ENCODE peak calls at places on chromosomes 4 and X, in ten cellular contexts. B, O, J, C, N, S, L, X, A and Z are unnamed samples.

GRCh38 chrX:30874851-30875250 is 14.2 kb downstream of the TAB3 start:
- DNase-seq in A (no peak), C (no peak), O (no peak), N (no peak), X (no peak), B (no peak), S (no peak), L (no peak), J (no peak), Z (peak)

GRCh38 chr4:96194993-96195392 is 355.1 kb downstream of the PDHA2 start:
- DNase-seq in B (no peak), O (no peak), L (no peak), S (no peak), A (no peak), X (no peak), N (no peak), C (no peak), J (peak), Z (no peak)

GRCh38 chrX:103554687-103555417 is 30.5 kb upstream of the TCEAL4 start:
- DNase-seq in X (peak), A (peak), O (peak), B (no peak), N (no peak), J (peak), L (peak), S (no peak), C (peak), Z (no peak)

GRCh38 chr4:20506827-20507226 is 193.4 kb upstream of the PACRGL start:
- DNase-seq in O (no peak), J (no peak), X (no peak), L (peak), B (no peak), A (no peak), C (no peak), N (no peak), S (peak), Z (peak)

GRCh38 chr4:87497141-87497540 is 32.0 kb downstream of the SPARCL1 start:
- DNase-seq in L (no peak), J (no peak), A (peak), B (no peak), C (no peak), S (peak), N (no peak), O (no peak), X (no peak), Z (peak)

GRCh38 chr4:56699537-56699936 is 18.4 kb upstream of the HOPX start:
- DNase-seq in X (no peak), N (no peak), J (no peak), L (no peak), S (no peak), O (no peak), B (no peak), C (no peak), A (no peak), Z (no peak)

GRCh38 chr4:1164040-1164439 is 8.3 kb downstream of the SPON2 start:
- DNase-seq in S (no peak), A (no peak), X (no peak), B (no peak), J (no peak), O (no peak), L (no peak), C (no peak), N (no peak), Z (no peak)

GRCh38 chr4:150235795-150236385 is 157.6 kb downstream of the DCLK2 start:
- DNase-seq in B (no peak), X (no peak), O (no peak), J (no peak), C (no peak), A (no peak), S (no peak), L (peak), N (no peak), Z (no peak)

GRCh38 chr4:113823291-113823659 is 61.7 kb upstream of the CAMK2D start:
- DNase-seq in S (no peak), X (no peak), N (no peak), J (peak), O (no peak), A (no peak), B (no peak), L (no peak), C (no peak), Z (no peak)

GRCh38 chr4:142404191-142404611 is 441.9 kb downstream of the INPP4B start:
- DNase-seq in N (no peak), A (no peak), B (peak), X (no peak), C (no peak), S (peak), O (no peak), J (no peak), L (peak), Z (peak)

GRCh38 chr4:26069218-26069617 is 155.2 kb downstream of the SMIM20 start:
- DNase-seq in J (no peak), X (no peak), S (peak), O (no peak), N (no peak), A (no peak), C (no peak), B (no peak), L (peak), Z (peak)

GRCh38 chrX:44996282-44996681 is 123.3 kb downstream of the KDM6A start:
- DNase-seq in X (no peak), A (no peak), C (no peak), B (no peak), L (no peak), N (no peak), J (no peak), O (no peak), S (no peak), Z (no peak)

GRCh38 chr4:88623097-88623496 is 30.8 kb downstream of the HERC3 start:
- DNase-seq in J (no peak), X (no peak), A (no peak), B (no peak), S (peak), L (peak), C (no peak), N (no peak), O (peak), Z (peak)

GRCh38 chr4:25113915-25114904 is 46.0 kb downstream of the SEPSECS start:
- DNase-seq in S (peak), O (no peak), B (no peak), L (peak), N (no peak), A (no peak), C (no peak), J (no peak), X (peak), Z (peak)

GRCh38 chr4:41590591-41590990 is 52.6 kb downstream of the LIMCH1 start:
- DNase-seq in L (no peak), J (no peak), A (peak), N (peak), X (peak), B (no peak), S (peak), C (no peak), O (no peak), Z (peak)

GRCh38 chr4:89509708-89510269 is 202.2 kb upstream of the GPRIN3 start:
- DNase-seq in X (no peak), S (no peak), N (no peak), A (no peak), L (peak), B (no peak), J (peak), O (no peak), C (no peak), Z (peak)

GRCh38 chr4:42348692-42349091 is 48.6 kb upstream of the SHISA3 start:
- DNase-seq in N (no peak), B (no peak), L (no peak), C (no peak), A (no peak), O (no peak), J (no peak), S (no peak), X (no peak), Z (no peak)

GRCh38 chr4:97942951-97943350 is 200.3 kb downstream of the STPG2 start:
- DNase-seq in C (no peak), B (no peak), L (no peak), N (no peak), J (no peak), O (no peak), X (no peak), S (peak), A (no peak), Z (no peak)

GRCh38 chr4:135098061-135098460 is 896.5 kb upstream of the PABPC4L start:
- DNase-seq in L (no peak), O (no peak), S (peak), N (no peak), J (no peak), B (no peak), X (no peak), C (no peak), A (no peak), Z (peak)

GRCh38 chr4:16926214-16926613 is 27.8 kb upstream of the LDB2 start:
- DNase-seq in N (no peak), L (no peak), A (no peak), S (no peak), B (no peak), X (no peak), J (no peak), O (no peak), C (no peak), Z (no peak)

GRCh38 chrX:291411-291901 is 10.3 kb downstream of the PLCXD1 start:
- DNase-seq in A (no peak), N (no peak), L (no peak), J (no peak), B (no peak), C (no peak), S (no peak), O (no peak), X (no peak), Z (no peak)

GRCh38 chr4:45527160-45527559 is 596.7 kb downstream of the GABRG1 start:
- DNase-seq in S (no peak), O (no peak), A (no peak), N (no peak), L (no peak), X (no peak), J (no peak), C (no peak), B (no peak), Z (no peak)

GRCh38 chr4:113678651-113679050 is 82.9 kb downstream of the CAMK2D start:
- DNase-seq in C (no peak), S (no peak), A (no peak), N (no peak), J (no peak), B (no peak), O (no peak), X (no peak), L (peak), Z (no peak)

GRCh38 chr4:2395038-2395437 is 23.4 kb downstream of the ZFYVE28 start:
- DNase-seq in J (peak), B (no peak), C (no peak), L (peak), O (no peak), X (no peak), N (no peak), A (no peak), S (no peak), Z (peak)

GRCh38 chr4:1316537-1317168 is 27.0 kb downstream of the MAEA start:
- DNase-seq in S (no peak), O (no peak), L (no peak), J (no peak), X (no peak), B (no peak), A (no peak), N (no peak), C (no peak), Z (no peak)

GRCh38 chrX:123860506-123860840 is 620 bp downstream of the XIAP start:
- DNase-seq in A (no peak), X (no peak), L (peak), C (no peak), S (peak), B (no peak), J (no peak), O (no peak), N (no peak), Z (no peak)

GRCh38 chrX:7147431-7147977 is at the start of gene STS:
- DNase-seq in B (peak), N (peak), A (peak), J (no peak), S (no peak), L (peak), C (peak), O (peak), X (no peak), Z (no peak)

GRCh38 chr4:140932646-140933045 is 176.5 kb upstream of the TBC1D9 start:
- DNase-seq in L (no peak), A (no peak), X (no peak), J (no peak), C (no peak), N (no peak), O (no peak), S (no peak), B (no peak), Z (no peak)

GRCh38 chrX:155035688-155036087 is 9.0 kb downstream of the FUNDC2 start:
- DNase-seq in L (no peak), J (no peak), B (no peak), S (no peak), X (no peak), O (no peak), A (no peak), C (no peak), N (no peak), Z (no peak)

GRCh38 chrX:1763294-1763693 is 148.4 kb downstream of the ASMT start:
- DNase-seq in C (no peak), O (no peak), S (no peak), J (no peak), X (no peak), A (no peak), N (no peak), B (no peak), L (no peak), Z (no peak)

GRCh38 chrX:17613979-17614572 is 123.2 kb upstream of the SCML1 start:
- DNase-seq in O (no peak), L (no peak), C (no peak), X (no peak), A (no peak), B (no peak), J (peak), N (peak), S (peak), Z (peak)

GRCh38 chr4:152501846-152502536 is 33.9 kb downstream of the FBXW7 start:
- DNase-seq in B (no peak), A (no peak), N (no peak), S (no peak), O (no peak), C (no peak), L (no peak), X (no peak), J (no peak), Z (no peak)

DNA sequence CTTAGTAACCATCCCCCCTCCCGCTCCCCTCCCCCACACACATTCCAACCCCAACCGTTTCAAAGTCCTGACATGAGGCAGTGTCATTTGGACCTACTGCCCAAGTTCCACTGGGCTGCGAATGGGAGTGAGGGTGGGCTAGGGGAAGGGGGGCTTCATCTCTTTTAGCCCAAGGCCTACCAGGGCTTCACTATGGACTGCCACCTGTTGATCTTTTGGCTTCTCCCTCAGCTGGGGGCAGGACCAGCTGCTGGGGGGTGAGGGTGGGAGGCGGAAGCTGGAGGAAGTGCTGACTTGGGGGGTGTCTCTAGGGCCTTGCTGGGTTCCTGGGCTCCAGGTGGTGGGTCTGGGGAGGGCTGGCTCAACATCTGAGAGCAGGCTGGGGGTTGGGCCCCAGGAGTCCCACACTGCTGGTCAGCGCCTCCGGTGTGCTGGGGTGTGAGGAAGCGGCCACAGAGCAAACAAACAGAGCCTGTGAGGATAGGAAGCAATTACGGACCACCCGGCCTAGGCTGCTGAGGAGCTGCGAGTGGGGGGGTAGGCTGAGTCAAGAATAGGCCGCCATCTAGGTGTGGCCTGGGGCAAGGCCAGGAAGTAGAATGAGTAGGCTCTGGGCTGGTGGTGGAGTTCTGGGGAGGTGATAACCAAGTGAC is 85.6 kb downstream of the EFNB1 start:
- DNase-seq in L (no peak), C (no peak), A (no peak), N (no peak), S (no peak), B (no peak), J (no peak), O (no peak), X (no peak), Z (no peak)
- TF ChIP-seq CTCF in L (no peak), C (no peak), A (no peak), N (no peak), S (no peak), B (no peak), J (no peak), O (no peak), X (no peak), Z (no peak)

DNA sequence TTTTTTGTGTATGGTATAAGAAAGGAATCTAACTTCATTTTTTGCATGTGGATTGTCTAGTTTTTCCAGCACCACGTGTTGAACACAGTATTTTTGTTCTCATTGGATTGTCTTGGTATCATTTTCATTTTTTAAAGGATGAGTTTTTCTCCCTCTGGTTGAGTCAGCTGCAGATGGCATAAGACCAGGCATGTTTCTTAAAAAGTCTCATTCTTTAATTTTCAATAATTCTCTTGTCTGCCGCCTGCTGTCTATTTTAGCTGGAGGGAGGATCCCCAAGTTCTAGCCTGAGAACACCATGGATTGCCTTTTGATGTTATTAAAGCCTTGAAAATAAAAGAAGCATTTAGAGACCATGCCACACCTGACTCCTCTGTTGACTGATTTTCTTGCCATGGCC is 263.8 kb downstream of the ARHGAP24 start:
- DNase-seq in J (no peak), S (no peak), A (no peak), C (no peak), O (no peak), L (no peak), N (no peak), X (no peak), B (no peak), Z (no peak)
- TF ChIP-seq CTCF in J (no peak), S (no peak), A (no peak), C (no peak), O (no peak), L (no peak), N (no peak), X (no peak), B (no peak), Z (no peak)

DNA sequence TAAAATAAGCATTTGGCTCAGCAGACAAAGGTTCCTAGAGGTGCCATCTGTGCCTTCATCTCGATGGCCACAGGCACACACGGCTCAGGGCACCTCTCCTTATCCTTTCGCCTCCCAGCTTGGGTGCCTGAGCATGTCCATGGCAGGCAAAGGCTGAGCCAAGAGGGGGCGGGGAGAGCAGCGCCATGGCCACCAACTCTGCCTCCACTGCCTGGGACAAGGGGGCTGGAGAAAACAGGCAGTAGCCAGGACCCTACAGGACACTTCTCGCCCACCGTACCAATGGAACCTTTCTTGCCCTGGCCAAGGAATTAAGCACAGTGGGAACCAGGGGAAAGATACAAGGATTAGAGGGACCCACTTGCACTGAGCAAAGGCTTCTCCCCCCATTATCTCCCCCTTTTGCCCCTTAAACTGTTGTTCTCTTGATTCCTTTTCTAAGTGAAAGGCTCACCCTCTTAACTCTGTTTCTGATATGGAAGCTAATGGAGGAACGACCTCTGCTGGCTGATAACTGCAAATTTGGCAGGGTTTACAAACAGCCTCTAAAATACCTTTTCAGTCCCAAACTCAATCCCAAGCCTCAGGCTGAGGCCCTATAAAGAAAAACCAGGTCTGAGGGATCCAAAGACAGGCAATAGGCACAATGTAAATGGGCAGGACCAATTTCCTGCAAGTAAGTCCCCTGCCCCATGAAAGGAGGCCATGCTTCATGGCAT is 335.2 kb downstream of the ADAM29 start:
- DNase-seq in L (no peak), C (no peak), A (no peak), B (no peak), X (no peak), J (no peak), N (no peak), S (peak), O (no peak), Z (peak)
- TF ChIP-seq CTCF in L (no peak), C (peak), A (no peak), B (no peak), X (peak), J (no peak), N (no peak), S (peak), O (peak), Z (peak)

GRCh38 chr4:170374770-170375169 is 285.0 kb upstream of the AADAT start:
- DNase-seq in C (no peak), X (no peak), S (peak), J (no peak), A (no peak), B (no peak), O (peak), L (no peak), N (no peak), Z (peak)
- TF ChIP-seq CTCF in C (peak), X (peak), S (peak), J (peak), A (peak), B (no peak), O (peak), L (peak), N (no peak), Z (no peak)

DNA sequence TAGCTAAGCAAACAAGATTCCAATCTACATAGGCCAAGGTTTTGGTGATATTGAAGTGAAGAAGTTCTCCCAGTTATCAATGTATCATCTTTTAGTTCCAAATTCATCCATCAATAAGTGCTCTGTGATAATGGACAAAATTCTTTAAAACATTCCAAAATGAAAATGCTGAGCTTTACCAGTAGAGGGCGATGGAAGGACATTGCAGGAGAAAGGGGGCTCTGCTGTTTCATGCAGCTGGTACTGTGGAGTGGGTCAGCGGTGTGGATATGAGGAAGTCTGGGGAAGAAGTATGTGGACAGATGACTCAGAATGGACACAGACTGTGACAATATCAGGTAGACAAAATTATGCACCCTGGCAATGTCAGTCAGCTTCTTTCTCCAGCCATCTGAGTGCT is 46.6 kb upstream of the HS6ST2 start:
- DNase-seq in J (no peak), A (no peak), C (no peak), N (no peak), S (peak), O (peak), B (no peak), L (peak), X (no peak), Z (peak)
- TF ChIP-seq CTCF in J (peak), A (peak), C (peak), N (peak), S (peak), O (peak), B (peak), L (peak), X (peak), Z (peak)